ENCODE peak calls at places on chromosomes 11 and 22, in seven cellular contexts. One of them, this sample, is unnamed.

GRCh38 chr11:46677991-46678740 is 22.3 kb downstream of the ARHGAP1 start:
- DNase-seq in IMR-90: peak; percentile 60
- DNase-seq in GM12865: no peak
- DNase-seq in kidney: peak; percentile 55
- DNase-seq in fibroblast of pulmonary artery: no peak
- DNase-seq in pancreas: no peak
- DNase-seq in effector memory CD4-positive, alpha-beta T cell: no peak
- DNase-seq in this sample: no peak

GRCh38 chr11:128415539-128415938 is 171.8 kb downstream of the ETS1 start:
- DNase-seq in pancreas: no peak
- DNase-seq in kidney: no peak
- DNase-seq in GM12865: peak; percentile 42
- DNase-seq in IMR-90: peak; percentile 84
- DNase-seq in fibroblast of pulmonary artery: peak; percentile 43
- DNase-seq in effector memory CD4-positive, alpha-beta T cell: no peak
- DNase-seq in this sample: peak; percentile 45

GRCh38 chr11:71304491-71304890 is 52.1 kb upstream of the SHANK2 start:
- DNase-seq in IMR-90: no peak
- DNase-seq in kidney: no peak
- DNase-seq in fibroblast of pulmonary artery: no peak
- DNase-seq in GM12865: no peak
- DNase-seq in pancreas: no peak
- DNase-seq in effector memory CD4-positive, alpha-beta T cell: no peak
- DNase-seq in this sample: no peak

GRCh38 chr11:32334822-32335221 is 100.5 kb downstream of the WT1 start:
- DNase-seq in pancreas: no peak
- DNase-seq in IMR-90: no peak
- DNase-seq in fibroblast of pulmonary artery: no peak
- DNase-seq in GM12865: peak; percentile 43
- DNase-seq in effector memory CD4-positive, alpha-beta T cell: no peak
- DNase-seq in kidney: no peak
- DNase-seq in this sample: no peak

GRCh38 chr11:28009383-28009782 is 98.6 kb downstream of the KIF18A start:
- DNase-seq in GM12865: no peak
- DNase-seq in fibroblast of pulmonary artery: peak; percentile 82
- DNase-seq in effector memory CD4-positive, alpha-beta T cell: no peak
- DNase-seq in IMR-90: peak; percentile 82
- DNase-seq in pancreas: no peak
- DNase-seq in kidney: no peak
- DNase-seq in this sample: peak; percentile 58

GRCh38 chr22:41021655-41022454 is 70.5 kb upstream of the EP300 start:
- DNase-seq in GM12865: peak; percentile 73
- DNase-seq in IMR-90: peak; percentile 16
- DNase-seq in fibroblast of pulmonary artery: peak; percentile 47
- DNase-seq in effector memory CD4-positive, alpha-beta T cell: peak; percentile 12
- DNase-seq in pancreas: peak; percentile 64
- DNase-seq in kidney: peak; percentile 91
- DNase-seq in this sample: peak; percentile 56

GRCh38 chr11:125110996-125111340 is 458 bp downstream of the TMEM218 start:
- DNase-seq in pancreas: no peak
- DNase-seq in GM12865: no peak
- DNase-seq in effector memory CD4-positive, alpha-beta T cell: no peak
- DNase-seq in kidney: no peak
- DNase-seq in fibroblast of pulmonary artery: no peak
- DNase-seq in IMR-90: no peak
- DNase-seq in this sample: no peak

GRCh38 chr22:28310299-28310698 is 369.3 kb downstream of the TTC28 start:
- DNase-seq in pancreas: no peak
- DNase-seq in GM12865: no peak
- DNase-seq in effector memory CD4-positive, alpha-beta T cell: no peak
- DNase-seq in kidney: no peak
- DNase-seq in fibroblast of pulmonary artery: no peak
- DNase-seq in IMR-90: no peak
- DNase-seq in this sample: no peak

GRCh38 chr11:8329961-8330361 is 66.3 kb upstream of the LMO1 start:
- DNase-seq in kidney: peak; percentile 62
- DNase-seq in effector memory CD4-positive, alpha-beta T cell: no peak
- DNase-seq in pancreas: no peak
- DNase-seq in GM12865: no peak
- DNase-seq in fibroblast of pulmonary artery: no peak
- DNase-seq in IMR-90: no peak
- DNase-seq in this sample: no peak

GRCh38 chr11:110311783-110312578 is 15.6 kb upstream of the RDX start:
- DNase-seq in GM12865: peak; percentile 42
- DNase-seq in kidney: no peak
- DNase-seq in pancreas: no peak
- DNase-seq in fibroblast of pulmonary artery: peak; percentile 83
- DNase-seq in IMR-90: peak; percentile 75
- DNase-seq in effector memory CD4-positive, alpha-beta T cell: no peak
- DNase-seq in this sample: peak; percentile 61

GRCh38 chr22:39423976-39424375 is 24.4 kb downstream of the TAB1 start:
- DNase-seq in fibroblast of pulmonary artery: no peak
- DNase-seq in effector memory CD4-positive, alpha-beta T cell: no peak
- DNase-seq in pancreas: no peak
- DNase-seq in GM12865: no peak
- DNase-seq in kidney: no peak
- DNase-seq in IMR-90: no peak
- DNase-seq in this sample: no peak

DNA sequence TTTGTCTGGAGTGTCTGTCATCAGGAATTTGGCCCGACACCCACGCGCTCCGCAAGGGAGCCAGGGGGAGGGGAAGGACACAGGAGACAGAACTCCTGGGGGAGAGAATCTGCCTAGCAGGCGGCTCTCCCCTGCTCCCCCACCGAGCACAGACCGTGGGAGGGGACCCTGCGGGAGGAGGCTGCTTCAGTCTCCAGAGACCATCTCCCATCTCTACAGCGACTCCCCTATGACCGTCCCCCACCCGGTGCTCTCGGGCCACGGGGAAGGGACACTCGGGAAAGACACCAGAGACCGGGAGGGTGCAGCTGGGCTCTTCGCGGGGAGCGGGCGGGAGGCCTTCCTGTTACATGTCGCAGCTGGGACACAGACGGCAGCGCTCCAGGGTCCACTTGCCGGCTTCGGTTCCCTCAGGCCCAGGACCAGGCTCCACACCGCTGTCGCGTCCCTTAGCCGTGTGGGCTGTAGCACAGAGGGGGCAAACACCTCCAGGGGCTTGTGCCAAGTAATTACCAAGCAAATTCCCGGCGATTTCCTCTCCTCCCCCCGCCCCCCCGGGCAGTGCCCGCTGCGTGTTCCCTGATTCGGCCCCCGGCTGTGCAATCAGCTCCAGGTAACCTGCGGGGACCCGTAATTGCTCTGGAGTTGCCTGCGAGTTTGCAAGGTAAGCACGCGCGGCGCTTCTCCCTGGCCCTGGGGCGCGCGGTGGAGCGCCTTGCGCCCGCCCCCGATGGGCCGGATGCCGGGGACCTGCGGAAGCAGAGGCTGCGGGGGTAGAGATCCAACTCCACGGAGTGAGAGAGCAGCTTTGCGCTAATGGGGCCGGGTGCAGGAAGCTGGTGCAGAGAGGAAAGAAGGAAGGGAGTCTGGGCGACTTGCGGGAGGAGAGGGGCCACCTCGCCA is 155.1 kb upstream of the CADM1 start:
- DNase-seq in fibroblast of pulmonary artery: no peak
- DNase-seq in pancreas: no peak
- DNase-seq in effector memory CD4-positive, alpha-beta T cell: no peak
- DNase-seq in GM12865: peak; percentile 3
- DNase-seq in IMR-90: peak; percentile 41
- DNase-seq in kidney: no peak
- DNase-seq in this sample: peak; percentile 19
- H3K4me3 ChIP-seq in fibroblast of pulmonary artery: no peak overlapping the region
- H3K4me3 ChIP-seq in pancreas: peak overlapping the region; percentile 34
- H3K4me3 ChIP-seq in effector memory CD4-positive, alpha-beta T cell: no peak overlapping the region
- H3K4me3 ChIP-seq in GM12865: no peak overlapping the region
- H3K4me3 ChIP-seq in IMR-90: peak overlapping the region; percentile 28
- H3K4me3 ChIP-seq in kidney: peak overlapping the region; percentile 43
- H3K4me3 ChIP-seq in this sample: peak overlapping the region; percentile 37

DNA sequence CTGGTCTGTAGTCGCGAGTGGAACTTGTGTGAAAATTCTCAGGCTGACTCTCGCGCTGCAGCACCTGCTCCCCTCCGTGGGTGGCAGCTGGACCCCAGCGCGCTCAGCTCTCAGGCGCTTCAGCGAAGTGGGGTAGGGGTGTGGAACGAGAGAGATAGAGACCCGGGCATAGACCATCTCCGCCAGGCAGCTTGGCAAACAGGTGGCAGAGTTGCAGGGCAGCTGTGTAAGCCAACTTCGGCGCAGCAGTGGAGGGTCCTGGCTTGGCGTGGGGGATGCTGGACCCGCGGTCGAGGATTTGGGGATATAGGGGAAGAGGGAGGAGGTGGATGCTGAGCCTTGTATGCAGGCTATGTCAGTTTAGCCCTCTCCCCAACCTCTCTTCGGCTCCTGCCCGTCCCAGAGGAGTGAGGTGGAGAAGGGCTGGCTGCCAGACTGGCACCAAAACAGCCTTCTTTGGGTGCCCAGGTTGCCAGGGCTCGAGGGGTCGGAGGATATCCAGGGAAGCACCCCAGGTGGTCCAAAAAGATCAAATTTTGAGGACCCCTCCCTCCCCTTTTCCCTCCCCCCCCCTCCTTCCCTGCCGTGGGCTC is 746 bp upstream of the CALCB start:
- DNase-seq in pancreas: no peak
- DNase-seq in fibroblast of pulmonary artery: no peak
- DNase-seq in effector memory CD4-positive, alpha-beta T cell: no peak
- DNase-seq in GM12865: no peak
- DNase-seq in IMR-90: no peak
- DNase-seq in kidney: peak; percentile 55
- DNase-seq in this sample: no peak
- H3K4me3 ChIP-seq in pancreas: peak overlapping the region; percentile 55
- H3K4me3 ChIP-seq in fibroblast of pulmonary artery: no peak overlapping the region
- H3K4me3 ChIP-seq in effector memory CD4-positive, alpha-beta T cell: no peak overlapping the region
- H3K4me3 ChIP-seq in GM12865: no peak overlapping the region
- H3K4me3 ChIP-seq in IMR-90: no peak overlapping the region
- H3K4me3 ChIP-seq in kidney: no peak overlapping the region
- H3K4me3 ChIP-seq in this sample: no peak overlapping the region

GRCh38 chr11:109145287-109145686 is 276.7 kb upstream of the C11orf87 start:
- DNase-seq in IMR-90: no peak
- DNase-seq in fibroblast of pulmonary artery: no peak
- DNase-seq in effector memory CD4-positive, alpha-beta T cell: no peak
- DNase-seq in kidney: peak; percentile 59
- DNase-seq in GM12865: no peak
- DNase-seq in pancreas: no peak
- DNase-seq in this sample: no peak

GRCh38 chr11:109140857-109141515 is 281.0 kb upstream of the C11orf87 start:
- DNase-seq in pancreas: no peak
- DNase-seq in GM12865: no peak
- DNase-seq in kidney: no peak
- DNase-seq in effector memory CD4-positive, alpha-beta T cell: no peak
- DNase-seq in fibroblast of pulmonary artery: no peak
- DNase-seq in IMR-90: no peak
- DNase-seq in this sample: no peak

GRCh38 chr11:109135627-109136026 is 286.4 kb upstream of the C11orf87 start:
- DNase-seq in effector memory CD4-positive, alpha-beta T cell: no peak
- DNase-seq in pancreas: no peak
- DNase-seq in kidney: no peak
- DNase-seq in fibroblast of pulmonary artery: no peak
- DNase-seq in IMR-90: no peak
- DNase-seq in GM12865: no peak
- DNase-seq in this sample: no peak

GRCh38 chr11:109138200-109138599 is 283.8 kb upstream of the C11orf87 start:
- DNase-seq in GM12865: no peak
- DNase-seq in fibroblast of pulmonary artery: peak; percentile 64
- DNase-seq in kidney: no peak
- DNase-seq in pancreas: no peak
- DNase-seq in effector memory CD4-positive, alpha-beta T cell: no peak
- DNase-seq in IMR-90: peak; percentile 11
- DNase-seq in this sample: no peak

DNA sequence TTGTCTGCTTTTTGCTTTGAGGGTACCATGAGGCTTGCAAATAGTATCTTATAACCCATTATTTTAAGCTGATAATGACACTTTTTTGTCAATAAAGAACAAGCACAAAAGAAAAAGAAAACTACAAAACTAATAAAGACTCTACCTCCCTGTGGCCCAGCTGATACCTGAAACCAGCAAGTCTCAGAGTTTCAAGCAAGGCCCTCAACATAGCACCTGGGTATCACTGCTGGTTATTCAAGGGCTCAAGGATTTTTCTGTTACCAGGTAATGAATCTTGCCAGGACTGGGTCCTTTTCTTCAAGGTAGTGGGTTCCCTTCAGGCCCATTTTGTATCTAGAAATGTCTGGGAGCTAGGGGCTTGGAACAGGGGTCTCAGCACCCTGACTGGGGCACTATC is 281.6 kb upstream of the C11orf87 start:
- DNase-seq in pancreas: no peak
- DNase-seq in GM12865: no peak
- DNase-seq in IMR-90: no peak
- DNase-seq in fibroblast of pulmonary artery: no peak
- DNase-seq in kidney: no peak
- DNase-seq in effector memory CD4-positive, alpha-beta T cell: no peak
- DNase-seq in this sample: no peak
- H3K4me3 ChIP-seq in pancreas: no peak overlapping the region
- H3K4me3 ChIP-seq in GM12865: no peak overlapping the region
- H3K4me3 ChIP-seq in IMR-90: no peak overlapping the region
- H3K4me3 ChIP-seq in fibroblast of pulmonary artery: no peak overlapping the region
- H3K4me3 ChIP-seq in kidney: no peak overlapping the region
- H3K4me3 ChIP-seq in effector memory CD4-positive, alpha-beta T cell: no peak overlapping the region
- H3K4me3 ChIP-seq in this sample: no peak overlapping the region

GRCh38 chr11:64251722-64251985 is 324 bp downstream of the PLCB3 start:
- DNase-seq in IMR-90: no peak
- DNase-seq in kidney: no peak
- DNase-seq in effector memory CD4-positive, alpha-beta T cell: no peak
- DNase-seq in fibroblast of pulmonary artery: no peak
- DNase-seq in pancreas: no peak
- DNase-seq in GM12865: no peak
- DNase-seq in this sample: no peak

GRCh38 chr11:64251986-64252837 is 882 bp downstream of the PLCB3 start:
- DNase-seq in kidney: no peak
- DNase-seq in effector memory CD4-positive, alpha-beta T cell: no peak
- DNase-seq in GM12865: no peak
- DNase-seq in fibroblast of pulmonary artery: no peak
- DNase-seq in pancreas: peak; percentile 67
- DNase-seq in IMR-90: no peak
- DNase-seq in this sample: no peak

GRCh38 chr11:64254326-64254725 is 3.0 kb downstream of the PLCB3 start:
- DNase-seq in effector memory CD4-positive, alpha-beta T cell: no peak
- DNase-seq in fibroblast of pulmonary artery: no peak
- DNase-seq in GM12865: no peak
- DNase-seq in kidney: no peak
- DNase-seq in IMR-90: no peak
- DNase-seq in pancreas: no peak
- DNase-seq in this sample: no peak

GRCh38 chr11:64253043-64253442 is 1.7 kb downstream of the PLCB3 start:
- DNase-seq in IMR-90: no peak
- DNase-seq in kidney: no peak
- DNase-seq in pancreas: no peak
- DNase-seq in GM12865: no peak
- DNase-seq in fibroblast of pulmonary artery: no peak
- DNase-seq in effector memory CD4-positive, alpha-beta T cell: no peak
- DNase-seq in this sample: no peak

DNA sequence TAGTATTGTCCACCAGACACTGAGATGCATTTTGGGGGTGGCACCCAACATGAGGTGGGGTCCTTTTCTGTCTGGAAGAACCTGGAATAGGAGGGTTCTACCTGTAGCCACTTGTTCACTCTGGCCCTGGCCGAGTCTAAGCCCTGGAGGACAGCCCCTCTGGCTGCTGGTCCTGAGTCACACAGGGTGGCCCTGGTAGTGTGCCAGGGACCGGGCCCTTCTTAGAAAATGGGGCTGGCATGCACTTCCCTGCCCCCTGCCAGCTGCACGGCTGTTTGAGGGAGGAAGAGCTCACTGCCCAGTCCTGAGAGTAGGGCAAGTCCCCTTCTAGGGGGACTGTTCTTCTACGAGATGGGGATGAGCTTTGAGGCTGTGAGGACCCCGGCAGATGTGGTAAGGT is 2.2 kb downstream of the PLCB3 start:
- DNase-seq in fibroblast of pulmonary artery: no peak
- DNase-seq in IMR-90: no peak
- DNase-seq in effector memory CD4-positive, alpha-beta T cell: no peak
- DNase-seq in pancreas: no peak
- DNase-seq in GM12865: no peak
- DNase-seq in kidney: no peak
- DNase-seq in this sample: no peak
- H3K4me3 ChIP-seq in fibroblast of pulmonary artery: no peak overlapping the region
- H3K4me3 ChIP-seq in IMR-90: no peak overlapping the region
- H3K4me3 ChIP-seq in effector memory CD4-positive, alpha-beta T cell: no peak overlapping the region
- H3K4me3 ChIP-seq in pancreas: no peak overlapping the region
- H3K4me3 ChIP-seq in GM12865: no peak overlapping the region
- H3K4me3 ChIP-seq in kidney: no peak overlapping the region
- H3K4me3 ChIP-seq in this sample: no peak overlapping the region